ENCODE peak calls at places on chromosome 20, in five cellular contexts. V is gastrocnemius medialis, P is AG04450, O is MM.1S, U is A549. E is an unnamed sample.

GRCh38 chr20:57361517-57361916 is 10.5 kb downstream of the RAE1 start:
- DNase-seq in V (no peak), P (peak), O (no peak), U (no peak), E (no peak)

GRCh38 chr20:25695532-25696383 is 895 bp downstream of the ZNF337 start:
- DNase-seq in V (peak), P (no peak), O (no peak), U (no peak), E (no peak)

GRCh38 chr20:43726811-43727338 is at the start of gene GTSF1L:
- DNase-seq in V (no peak), P (no peak), O (no peak), U (no peak), E (no peak)

GRCh38 chr20:6595704-6596103 is 171.8 kb upstream of the BMP2 start:
- DNase-seq in V (no peak), P (no peak), O (no peak), U (no peak), E (no peak)

GRCh38 chr20:14706555-14706954 is 369.1 kb upstream of the FLRT3 start:
- DNase-seq in V (no peak), P (no peak), O (no peak), U (no peak), E (no peak)

GRCh38 chr20:14415492-14415891 is 78.1 kb upstream of the FLRT3 start:
- DNase-seq in V (no peak), P (no peak), O (no peak), U (no peak), E (no peak)

GRCh38 chr20:47989957-47990356 is 204.7 kb upstream of the SULF2 start:
- DNase-seq in V (no peak), P (no peak), O (no peak), U (no peak), E (no peak)

GRCh38 chr20:59633646-59634045 is 29.3 kb downstream of the PHACTR3 start:
- DNase-seq in V (no peak), P (no peak), O (no peak), U (no peak), E (no peak)

GRCh38 chr20:58748628-58749027 is 56.0 kb downstream of the NPEPL1 start:
- DNase-seq in V (no peak), P (no peak), O (no peak), U (no peak), E (no peak)

GRCh38 chr20:11581271-11581670 is 336.4 kb upstream of the BTBD3 start:
- DNase-seq in V (no peak), P (no peak), O (no peak), U (peak), E (no peak)

GRCh38 chr20:17226410-17227198 is at the start of gene PCSK2:
- DNase-seq in V (no peak), P (peak), O (no peak), U (peak), E (no peak)

GRCh38 chr20:63831696-63832686 is 927 bp upstream of the ZBTB46 start:
- DNase-seq in V (no peak), P (no peak), O (no peak), U (no peak), E (peak)

GRCh38 chr20:64212750-64213149 is 42.8 kb upstream of the PCMTD2 start:
- DNase-seq in V (no peak), P (no peak), O (no peak), U (no peak), E (peak)

GRCh38 chr20:37994512-37994911 is 38.7 kb downstream of the TTI1 start:
- DNase-seq in V (peak), P (peak), O (no peak), U (peak), E (no peak)

GRCh38 chr20:44594730-44595129 is 12.4 kb downstream of the PKIG start:
- DNase-seq in V (no peak), P (peak), O (no peak), U (peak), E (no peak)

DNA sequence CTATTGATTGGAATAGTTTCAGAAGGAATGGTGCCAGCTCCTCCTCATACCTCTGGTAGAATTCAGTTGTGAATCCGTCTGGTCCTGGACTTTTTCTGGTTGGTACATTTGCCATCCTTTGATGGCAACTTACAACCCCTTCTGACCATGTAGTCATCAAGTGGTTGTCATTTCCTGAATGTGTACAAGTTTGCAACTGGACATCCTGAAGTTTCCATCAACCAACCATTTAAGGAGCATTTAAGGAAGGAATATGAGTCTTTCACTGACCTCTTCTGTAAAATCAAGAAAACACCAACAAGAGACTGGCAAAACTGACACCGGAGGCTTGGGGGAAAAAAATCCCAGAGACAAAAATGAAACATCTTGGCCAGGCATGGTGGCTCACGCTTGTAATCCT is 97.4 kb downstream of the RIN2 start:
- DNase-seq in V (no peak), P (no peak), O (no peak), U (no peak), E (no peak)
- TF ChIP-seq CTCF in V (no peak), P (no peak), O (no peak), U (no peak), E (no peak)

DNA sequence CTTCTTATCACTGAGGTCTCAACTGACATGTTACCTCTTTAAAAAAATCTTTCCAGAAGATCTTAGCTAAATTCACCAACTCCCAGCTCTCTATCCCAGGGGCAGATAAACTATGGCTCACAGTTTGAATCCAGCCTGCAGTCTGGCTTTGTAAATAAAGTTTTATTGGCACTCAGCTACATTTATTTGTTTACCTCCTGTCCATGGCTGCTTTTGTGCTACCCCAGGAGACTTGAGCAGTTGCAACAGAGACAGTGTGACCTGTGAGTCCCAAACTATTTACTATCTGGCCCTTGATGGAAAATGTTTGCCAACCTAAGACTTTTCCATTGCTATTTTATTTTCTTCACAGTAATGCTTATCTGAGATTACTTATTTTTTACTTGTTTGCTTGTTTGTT is 83.5 kb downstream of the TSHZ2 start:
- DNase-seq in V (no peak), P (no peak), O (no peak), U (no peak), E (no peak)
- H3K27ac ChIP-seq in V (no peak), P (no peak), O (no peak), U (no peak), E (no peak)

GRCh38 chr20:2088904-2089303 is 12.7 kb upstream of the STK35 start:
- DNase-seq in V (no peak), P (no peak), O (no peak), U (no peak), E (no peak)

GRCh38 chr20:2093883-2094282 is 7.7 kb upstream of the STK35 start:
- DNase-seq in V (no peak), P (no peak), O (no peak), U (no peak), E (no peak)

GRCh38 chr20:2089447-2089846 is 12.2 kb upstream of the STK35 start:
- DNase-seq in V (no peak), P (no peak), O (no peak), U (no peak), E (no peak)

GRCh38 chr20:2093200-2093781 is 8.3 kb upstream of the STK35 start:
- DNase-seq in V (no peak), P (no peak), O (peak), U (peak), E (no peak)
- TF ChIP-seq CTCF in V (peak), P (peak), O (peak), U (peak), E (no peak)

DNA sequence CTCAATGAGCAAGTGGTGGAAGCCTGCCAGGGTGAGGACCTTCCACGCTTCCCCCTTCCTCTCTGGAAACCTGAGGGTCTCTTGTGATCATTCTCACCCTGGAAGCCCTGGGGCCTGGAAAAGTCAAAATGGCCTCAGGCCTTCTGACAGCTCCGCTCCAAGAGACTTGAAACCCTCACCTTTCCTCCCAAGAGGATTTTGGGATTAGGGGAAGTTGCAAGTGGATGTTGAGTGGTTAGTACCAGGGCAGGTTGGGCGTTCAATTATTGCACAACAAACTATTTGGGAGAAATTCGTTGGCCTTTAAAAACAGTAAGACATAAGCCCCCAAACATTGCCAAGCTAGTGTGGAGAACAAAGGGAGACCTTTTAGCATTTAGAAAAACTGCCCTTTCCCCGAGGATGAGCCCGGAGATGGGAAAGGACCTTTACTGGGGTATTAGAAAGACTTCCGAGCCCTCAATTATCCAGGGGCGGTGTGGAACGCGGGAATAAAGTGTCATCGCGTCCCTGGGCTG is 4.7 kb downstream of the NKX2-2 start:
- DNase-seq in V (no peak), P (no peak), O (no peak), U (no peak), E (no peak)
- H3K27ac ChIP-seq in V (no peak), P (no peak), O (no peak), U (no peak), E (no peak)

DNA sequence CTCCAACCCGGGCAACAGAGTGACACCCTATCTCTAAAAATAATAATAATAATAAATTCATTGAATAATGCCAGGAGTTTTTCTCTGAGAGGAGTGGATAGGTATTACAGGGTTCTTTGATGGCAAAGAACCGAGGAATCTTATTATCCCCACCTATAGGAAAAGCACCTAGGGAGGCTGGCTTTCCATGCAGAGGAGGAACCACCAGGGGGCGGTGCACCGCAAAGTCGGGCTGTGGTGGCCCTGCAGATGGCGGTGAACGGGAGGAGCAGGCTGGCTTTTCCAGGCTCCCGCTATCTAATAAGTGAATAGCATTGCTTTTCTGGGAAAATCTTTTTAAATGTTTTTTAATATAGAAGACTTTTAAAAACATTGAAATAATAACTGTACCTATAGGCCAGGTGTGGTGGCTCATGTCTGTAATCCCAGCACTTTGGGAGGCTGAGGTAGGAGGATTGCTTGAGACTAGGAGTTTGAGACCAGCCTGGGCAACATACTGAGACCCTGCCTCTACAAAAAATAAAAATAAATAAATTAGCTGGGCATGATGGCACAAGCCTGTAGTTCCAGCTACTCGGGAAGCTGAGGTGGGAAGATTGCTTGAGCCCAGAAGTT is 864.2 kb downstream of the KIF16B start:
- DNase-seq in V (no peak), P (no peak), O (peak), U (peak), E (no peak)
- TF ChIP-seq CTCF in V (no peak), P (peak), O (peak), U (peak), E (no peak)

DNA sequence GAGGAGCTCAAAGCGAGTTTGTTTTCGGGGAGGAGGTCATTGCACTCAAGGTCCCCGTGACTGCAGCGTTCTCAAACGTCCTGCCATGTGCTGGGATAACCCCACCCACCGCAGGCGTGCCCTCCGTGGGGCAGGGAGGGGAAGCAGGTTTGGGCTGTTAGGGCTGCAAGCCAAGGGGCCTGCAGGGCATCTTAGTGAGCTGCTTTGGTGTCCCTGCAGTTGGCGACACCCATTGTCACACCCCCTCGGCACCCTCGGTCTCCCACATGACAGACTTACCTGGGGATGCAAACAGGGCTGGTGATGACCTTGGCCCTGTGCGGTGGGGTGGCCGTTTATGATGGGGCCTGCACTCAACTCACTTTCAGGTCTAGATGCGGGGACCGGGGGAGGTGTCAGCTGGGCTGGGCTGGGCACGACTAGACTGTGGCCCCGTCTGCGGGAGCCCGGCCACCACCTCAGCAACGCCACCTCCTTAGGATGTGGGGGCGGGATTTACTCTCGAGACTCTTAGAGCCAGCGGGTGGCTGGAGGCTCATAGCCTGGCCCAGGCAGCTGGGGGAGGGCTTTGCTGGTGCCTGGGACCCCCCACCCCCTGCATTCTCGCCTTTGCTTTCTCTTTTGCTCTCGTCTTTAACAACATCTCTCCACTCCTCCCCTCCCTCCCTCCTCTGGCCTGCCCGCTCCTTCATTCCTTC is 6.5 kb upstream of the GATA5 start:
- DNase-seq in V (no peak), P (no peak), O (no peak), U (no peak), E (no peak)
- H3K27ac ChIP-seq in V (no peak), P (no peak), O (no peak), U (no peak), E (no peak)

GRCh38 chr20:39103732-39104131 is 141.6 kb downstream of the DHX35 start:
- DNase-seq in V (no peak), P (no peak), O (no peak), U (no peak), E (no peak)
- TF ChIP-seq CTCF in V (no peak), P (no peak), O (no peak), U (no peak), E (no peak)

GRCh38 chr20:22795897-22796296 is 211.5 kb upstream of the FOXA2 start:
- DNase-seq in V (peak), P (peak), O (no peak), U (peak), E (peak)

GRCh38 chr20:22796465-22797077 is 212.2 kb upstream of the FOXA2 start:
- DNase-seq in V (no peak), P (peak), O (no peak), U (peak), E (no peak)

GRCh38 chr20:22795455-22795854 is 211.1 kb upstream of the FOXA2 start:
- DNase-seq in V (no peak), P (no peak), O (no peak), U (no peak), E (no peak)

GRCh38 chr20:22799687-22800086 is 215.3 kb upstream of the FOXA2 start:
- DNase-seq in V (no peak), P (no peak), O (no peak), U (no peak), E (no peak)

GRCh38 chr20:22797103-22797502 is 212.7 kb upstream of the FOXA2 start:
- DNase-seq in V (no peak), P (no peak), O (no peak), U (peak), E (no peak)
- H3K27ac ChIP-seq in V (no peak), P (no peak), O (no peak), U (peak), E (peak)

GRCh38 chr20:34211591-34211990 is 29.6 kb upstream of the ASIP start:
- DNase-seq in V (no peak), P (no peak), O (no peak), U (no peak), E (no peak)

GRCh38 chr20:34220581-34220980 is 20.6 kb upstream of the ASIP start:
- DNase-seq in V (no peak), P (no peak), O (no peak), U (no peak), E (no peak)

GRCh38 chr20:34213213-34213612 is 28.0 kb upstream of the ASIP start:
- DNase-seq in V (no peak), P (no peak), O (no peak), U (no peak), E (no peak)

GRCh38 chr20:34215711-34216381 is 25.4 kb upstream of the ASIP start:
- DNase-seq in V (peak), P (peak), O (peak), U (peak), E (peak)

DNA sequence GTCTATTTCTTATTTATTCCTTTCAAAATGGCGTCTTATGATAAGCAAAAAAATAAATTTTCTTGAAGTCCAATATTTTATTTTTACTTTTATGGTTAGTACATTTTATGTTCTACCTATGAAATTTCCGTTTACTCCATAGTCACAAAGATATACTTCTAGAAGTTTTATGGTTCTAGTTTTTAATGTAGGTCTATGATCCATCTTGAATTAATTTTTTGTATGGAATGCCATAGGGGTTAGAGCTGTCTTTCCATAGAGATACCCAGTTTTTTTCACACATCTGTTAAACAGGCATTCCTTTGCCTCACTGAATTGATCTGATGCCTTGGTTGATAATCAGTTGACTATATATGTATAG is 24.9 kb upstream of the ASIP start:
- DNase-seq in V (no peak), P (no peak), O (no peak), U (no peak), E (no peak)
- TF ChIP-seq CTCF in V (no peak), P (no peak), O (no peak), U (no peak), E (no peak)

GRCh38 chr20:51413753-51414323 is 128.7 kb downstream of the NFATC2 start:
- DNase-seq in V (no peak), P (no peak), O (peak), U (no peak), E (no peak)

GRCh38 chr20:51412991-51413471 is 129.5 kb downstream of the NFATC2 start:
- DNase-seq in V (peak), P (no peak), O (no peak), U (no peak), E (no peak)

GRCh38 chr20:51410586-51411325 is 131.8 kb downstream of the NFATC2 start:
- DNase-seq in V (no peak), P (no peak), O (no peak), U (no peak), E (no peak)

GRCh38 chr20:51411867-51412266 is 130.7 kb downstream of the NFATC2 start:
- DNase-seq in V (no peak), P (no peak), O (no peak), U (no peak), E (no peak)

GRCh38 chr20:51412333-51412761 is 130.2 kb downstream of the NFATC2 start:
- DNase-seq in V (no peak), P (no peak), O (no peak), U (no peak), E (no peak)
- H3K27ac ChIP-seq in V (peak), P (no peak), O (no peak), U (no peak), E (no peak)